ENCODE peak calls at places on chromosomes 11 and 22, in five cellular contexts. One of them, this sample, is unnamed.
A peak's percentile ranks its signal among the peaks of the same experiment; 100 is the strongest.

GRCh38 chr11:72988796-72989195 is 153.3 kb downstream of the FCHSD2 start:
- DNase-seq in PC-3: no peak
- DNase-seq in MM.1S: no peak
- DNase-seq in GM23248: no peak
- DNase-seq in HCT116: no peak
- DNase-seq in this sample: no peak

GRCh38 chr11:11148104-11148509 is 204.9 kb downstream of the CSNK2A3 start:
- DNase-seq in HCT116: no peak
- DNase-seq in MM.1S: no peak
- DNase-seq in GM23248: peak; percentile 98
- DNase-seq in PC-3: peak; percentile 32
- DNase-seq in this sample: no peak

GRCh38 chr11:68956142-68956541 is 24.6 kb downstream of the MRGPRD start:
- DNase-seq in PC-3: no peak
- DNase-seq in MM.1S: no peak
- DNase-seq in HCT116: no peak
- DNase-seq in GM23248: peak; percentile 25
- DNase-seq in this sample: no peak

GRCh38 chr11:72243567-72244316 is at the start of gene PHOX2A:
- DNase-seq in GM23248: no peak
- DNase-seq in MM.1S: no peak
- DNase-seq in HCT116: no peak
- DNase-seq in PC-3: no peak
- DNase-seq in this sample: no peak

GRCh38 chr11:76859708-76860233 is 947 bp upstream of the ACER3 start:
- DNase-seq in HCT116: no peak
- DNase-seq in MM.1S: no peak
- DNase-seq in PC-3: no peak
- DNase-seq in GM23248: no peak
- DNase-seq in this sample: no peak

GRCh38 chr11:14908214-14908880 is 16.3 kb upstream of the CYP2R1 start:
- DNase-seq in HCT116: peak; percentile 51
- DNase-seq in PC-3: peak; percentile 61
- DNase-seq in GM23248: peak; percentile 60
- DNase-seq in MM.1S: peak; percentile 60
- DNase-seq in this sample: no peak

GRCh38 chr11:12546660-12547059 is 127.6 kb upstream of the TEAD1 start:
- DNase-seq in HCT116: no peak
- DNase-seq in MM.1S: no peak
- DNase-seq in PC-3: no peak
- DNase-seq in GM23248: no peak
- DNase-seq in this sample: no peak

GRCh38 chr11:64250875-64251721 is at the start of gene PLCB3:
- DNase-seq in PC-3: peak; percentile 74
- DNase-seq in MM.1S: peak; percentile 56
- DNase-seq in GM23248: peak; percentile 82
- DNase-seq in HCT116: no peak
- DNase-seq in this sample: peak; percentile 64

GRCh38 chr11:128687321-128687720 is 6.6 kb upstream of the FLI1 start:
- DNase-seq in PC-3: no peak
- DNase-seq in HCT116: no peak
- DNase-seq in MM.1S: no peak
- DNase-seq in GM23248: peak; percentile 59
- DNase-seq in this sample: no peak

GRCh38 chr11:46006418-46007070 is 84.1 kb downstream of the LARGE2 start:
- DNase-seq in HCT116: peak; percentile 63
- DNase-seq in MM.1S: peak; percentile 83
- DNase-seq in GM23248: peak; percentile 82
- DNase-seq in PC-3: peak; percentile 83
- DNase-seq in this sample: peak; percentile 10

GRCh38 chr22:31139866-31140716 is at the start of gene PLA2G3:
- DNase-seq in MM.1S: no peak
- DNase-seq in HCT116: no peak
- DNase-seq in PC-3: no peak
- DNase-seq in GM23248: peak; percentile 33
- DNase-seq in this sample: no peak

GRCh38 chr11:94762208-94762607 is 5.9 kb upstream of the AMOTL1 start:
- DNase-seq in GM23248: peak; percentile 52
- DNase-seq in HCT116: peak; percentile 34
- DNase-seq in MM.1S: peak; percentile 24
- DNase-seq in PC-3: peak; percentile 88
- DNase-seq in this sample: peak; percentile 67

GRCh38 chr11:9170450-9170849 is 79.1 kb upstream of the SCUBE2 start:
- DNase-seq in HCT116: no peak
- DNase-seq in PC-3: no peak
- DNase-seq in GM23248: peak; percentile 81
- DNase-seq in MM.1S: no peak
- DNase-seq in this sample: no peak

GRCh38 chr11:74462009-74462408 is 5.3 kb downstream of the KCNE3 start:
- DNase-seq in HCT116: no peak
- DNase-seq in GM23248: peak; percentile 18
- DNase-seq in MM.1S: no peak
- DNase-seq in PC-3: no peak
- DNase-seq in this sample: no peak
- H3K27ac ChIP-seq in HCT116: no peak overlapping the region
- H3K27ac ChIP-seq in GM23248: no peak overlapping the region
- H3K27ac ChIP-seq in MM.1S: no peak overlapping the region
- H3K27ac ChIP-seq in PC-3: no peak overlapping the region
- H3K27ac ChIP-seq in this sample: no peak overlapping the region

GRCh38 chr11:86180415-86180814 is 64.1 kb upstream of the EED start:
- DNase-seq in MM.1S: no peak
- DNase-seq in HCT116: no peak
- DNase-seq in GM23248: no peak
- DNase-seq in PC-3: no peak
- DNase-seq in this sample: no peak
- H3K9me2 ChIP-seq in MM.1S: no peaks in the 10 kb centered on the region
- H3K9me2 ChIP-seq in HCT116: no peaks in the 10 kb centered on the region
- H3K9me2 ChIP-seq in GM23248: no peaks in the 10 kb centered on the region
- H3K9me2 ChIP-seq in PC-3: no peaks in the 10 kb centered on the region
- H3K9me2 ChIP-seq in this sample: no peaks in the 10 kb centered on the region

GRCh38 chr11:27722117-27722844 is 22.0 kb upstream of the BDNF start:
- DNase-seq in MM.1S: peak; percentile 37
- DNase-seq in HCT116: no peak
- DNase-seq in GM23248: peak; percentile 71
- DNase-seq in PC-3: no peak
- DNase-seq in this sample: no peak
- TF ChIP-seq EZH2 in MM.1S: no peak
- TF ChIP-seq EZH2 in HCT116: no peak
- TF ChIP-seq EZH2 in GM23248: no peak
- TF ChIP-seq EZH2 in PC-3: no peak
- TF ChIP-seq EZH2 in this sample: no peak

DNA sequence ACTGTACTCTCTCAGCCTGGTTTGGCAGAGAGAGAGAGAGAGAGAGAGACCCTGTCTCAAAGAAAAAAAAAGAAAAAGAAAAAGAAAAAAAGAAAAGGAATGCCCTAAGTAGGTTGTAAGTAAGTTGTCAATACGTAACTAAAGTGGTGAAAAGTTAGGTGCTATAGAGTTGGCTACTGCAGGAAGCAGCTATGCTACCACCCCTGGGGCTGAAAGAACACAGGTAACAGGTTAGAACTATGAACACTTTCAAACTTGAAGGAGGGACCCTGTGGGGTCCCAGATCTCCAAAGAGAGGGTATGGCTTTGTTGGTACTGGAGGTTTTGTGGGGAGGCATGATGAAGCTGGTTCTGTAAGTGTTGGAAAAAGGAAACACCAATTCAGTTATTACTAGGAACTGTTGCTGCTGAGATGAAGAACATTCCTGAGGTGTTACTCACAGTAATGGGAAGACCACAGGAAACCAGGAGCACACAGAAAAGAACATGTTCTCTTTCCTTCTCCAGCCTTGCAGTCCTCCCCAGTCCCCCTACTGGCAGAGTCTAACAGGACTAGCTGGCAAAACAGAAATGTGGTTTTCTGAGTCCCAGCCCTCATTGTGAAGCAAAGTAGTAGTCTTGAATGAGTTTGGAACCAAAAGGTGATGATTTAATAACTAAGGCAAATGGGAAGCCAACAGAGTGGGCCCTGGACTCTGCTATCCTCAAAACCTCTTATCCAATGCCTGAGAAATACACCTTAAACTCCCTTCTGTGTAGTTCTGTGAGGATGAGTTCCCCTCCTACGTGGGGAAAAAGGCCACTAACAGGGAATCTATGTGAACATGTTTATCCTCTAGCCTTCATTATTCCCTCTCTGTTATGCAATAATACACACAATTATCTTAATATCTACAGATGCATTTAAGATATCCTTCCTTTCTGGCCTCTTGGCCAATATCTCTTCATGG is 427.0 kb upstream of the DDI1 start:
- DNase-seq in MM.1S: no peak
- DNase-seq in PC-3: peak; percentile 97
- DNase-seq in GM23248: peak; percentile 89
- DNase-seq in HCT116: peak; percentile 78
- DNase-seq in this sample: peak; percentile 66
- H3K27ac ChIP-seq in MM.1S: no peak overlapping the region
- H3K27ac ChIP-seq in PC-3: no peak overlapping the region
- H3K27ac ChIP-seq in GM23248: peak overlapping the region; percentile 49
- H3K27ac ChIP-seq in HCT116: no peak overlapping the region
- H3K27ac ChIP-seq in this sample: peak overlapping the region; percentile 2

GRCh38 chr11:36033936-36034335 is 90.1 kb downstream of the LDLRAD3 start:
- DNase-seq in MM.1S: no peak
- DNase-seq in PC-3: no peak
- DNase-seq in GM23248: no peak
- DNase-seq in HCT116: no peak
- DNase-seq in this sample: no peak

GRCh38 chr11:36030707-36031365 is 87.0 kb downstream of the LDLRAD3 start:
- DNase-seq in HCT116: no peak
- DNase-seq in GM23248: peak; percentile 31
- DNase-seq in PC-3: no peak
- DNase-seq in MM.1S: no peak
- DNase-seq in this sample: no peak

GRCh38 chr11:36034572-36035331 is 90.9 kb downstream of the LDLRAD3 start:
- DNase-seq in PC-3: peak; percentile 92
- DNase-seq in MM.1S: no peak
- DNase-seq in HCT116: no peak
- DNase-seq in GM23248: peak; percentile 90
- DNase-seq in this sample: peak; percentile 97

GRCh38 chr11:36035454-36035853 is 91.6 kb downstream of the LDLRAD3 start:
- DNase-seq in MM.1S: no peak
- DNase-seq in PC-3: peak; percentile 57
- DNase-seq in HCT116: no peak
- DNase-seq in GM23248: no peak
- DNase-seq in this sample: no peak

GRCh38 chr11:36033082-36033751 is 89.4 kb downstream of the LDLRAD3 start:
- DNase-seq in MM.1S: no peak
- DNase-seq in PC-3: no peak
- DNase-seq in GM23248: no peak
- DNase-seq in HCT116: no peak
- DNase-seq in this sample: no peak
- H3K9me2 ChIP-seq in MM.1S: no peaks in the 10 kb centered on the region
- H3K9me2 ChIP-seq in PC-3: no peaks in the 10 kb centered on the region
- H3K9me2 ChIP-seq in GM23248: no peaks in the 10 kb centered on the region
- H3K9me2 ChIP-seq in HCT116: no peaks in the 10 kb centered on the region
- H3K9me2 ChIP-seq in this sample: no peaks in the 10 kb centered on the region

This sample was measured in PC-9.